ENCODE peak calls at places on chromosome 21, in eight cellular contexts. One of them, this sample, is unnamed.

GRCh38 chr21:35316456-35316855 is 267.4 kb upstream of the RUNX1 start:
- DNase-seq in hepatocyte: no peak
- DNase-seq in MM.1S: no peak
- DNase-seq in OCI-LY7: no peak
- DNase-seq in GM23248: no peak
- DNase-seq in GM23338: no peak
- DNase-seq in HCT116: no peak
- DNase-seq in PC-3: no peak
- DNase-seq in this sample: no peak

GRCh38 chr21:33286076-33286475 is 19.9 kb downstream of the IL10RB start:
- DNase-seq in hepatocyte: no peak
- DNase-seq in MM.1S: no peak
- DNase-seq in OCI-LY7: no peak
- DNase-seq in GM23248: no peak
- DNase-seq in GM23338: no peak
- DNase-seq in HCT116: no peak
- DNase-seq in PC-3: no peak
- DNase-seq in this sample: no peak

GRCh38 chr21:14527690-14528652 is 18.1 kb downstream of the SAMSN1 start:
- DNase-seq in hepatocyte: no peak
- DNase-seq in MM.1S: no peak
- DNase-seq in OCI-LY7: no peak
- DNase-seq in GM23248: no peak
- DNase-seq in GM23338: no peak
- DNase-seq in HCT116: no peak
- DNase-seq in PC-3: no peak
- DNase-seq in this sample: no peak

GRCh38 chr21:35048706-35049617 is at the start of gene RUNX1:
- DNase-seq in hepatocyte: no peak
- DNase-seq in MM.1S: peak; percentile 99
- DNase-seq in OCI-LY7: peak; percentile 90
- DNase-seq in GM23248: peak; percentile 70
- DNase-seq in GM23338: no peak
- DNase-seq in HCT116: no peak
- DNase-seq in PC-3: peak; percentile 89
- DNase-seq in this sample: no peak

GRCh38 chr21:17348357-17348756 is 164.5 kb upstream of the CXADR start:
- DNase-seq in hepatocyte: no peak
- DNase-seq in MM.1S: no peak
- DNase-seq in OCI-LY7: no peak
- DNase-seq in GM23248: no peak
- DNase-seq in GM23338: no peak
- DNase-seq in HCT116: no peak
- DNase-seq in PC-3: no peak
- DNase-seq in this sample: no peak

GRCh38 chr21:25848309-25848708 is 113.5 kb downstream of the GABPA start:
- DNase-seq in hepatocyte: no peak
- DNase-seq in MM.1S: no peak
- DNase-seq in OCI-LY7: no peak
- DNase-seq in GM23248: no peak
- DNase-seq in GM23338: no peak
- DNase-seq in HCT116: no peak
- DNase-seq in PC-3: no peak
- DNase-seq in this sample: no peak

GRCh38 chr21:26432410-26432809 is 140.7 kb downstream of the CYYR1 start:
- DNase-seq in hepatocyte: no peak
- DNase-seq in MM.1S: peak; percentile 88
- DNase-seq in OCI-LY7: no peak
- DNase-seq in GM23248: no peak
- DNase-seq in GM23338: no peak
- DNase-seq in HCT116: no peak
- DNase-seq in PC-3: no peak
- DNase-seq in this sample: no peak

GRCh38 chr21:35203093-35204021 is 154.3 kb upstream of the RUNX1 start:
- DNase-seq in hepatocyte: peak; percentile 43
- DNase-seq in MM.1S: no peak
- DNase-seq in OCI-LY7: no peak
- DNase-seq in GM23248: peak; percentile 84
- DNase-seq in GM23338: no peak
- DNase-seq in HCT116: no peak
- DNase-seq in PC-3: peak; percentile 43
- DNase-seq in this sample: no peak

GRCh38 chr21:17793675-17794123 is 25.5 kb downstream of the C21orf91 start:
- DNase-seq in hepatocyte: no peak
- DNase-seq in MM.1S: peak; percentile 78
- DNase-seq in OCI-LY7: peak; percentile 16
- DNase-seq in GM23248: peak; percentile 43
- DNase-seq in GM23338: no peak
- DNase-seq in HCT116: no peak
- DNase-seq in PC-3: no peak
- DNase-seq in this sample: peak; percentile 39

GRCh38 chr21:35646606-35647005 is 413.7 kb downstream of the SETD4 start:
- DNase-seq in hepatocyte: no peak
- DNase-seq in MM.1S: no peak
- DNase-seq in OCI-LY7: no peak
- DNase-seq in GM23248: peak; percentile 86
- DNase-seq in GM23338: no peak
- DNase-seq in HCT116: no peak
- DNase-seq in PC-3: no peak
- DNase-seq in this sample: no peak

GRCh38 chr21:42219606-42220137 is 732 bp downstream of the ABCG1 start:
- DNase-seq in hepatocyte: peak; percentile 37
- DNase-seq in MM.1S: peak; percentile 5
- DNase-seq in OCI-LY7: peak; percentile 49
- DNase-seq in GM23248: peak; percentile 28
- DNase-seq in GM23338: peak; percentile 43
- DNase-seq in HCT116: no peak
- DNase-seq in PC-3: no peak
- DNase-seq in this sample: peak; percentile 76

GRCh38 chr21:42221581-42222345 is 2.8 kb downstream of the ABCG1 start:
- DNase-seq in hepatocyte: no peak
- DNase-seq in MM.1S: no peak
- DNase-seq in OCI-LY7: no peak
- DNase-seq in GM23248: no peak
- DNase-seq in GM23338: no peak
- DNase-seq in HCT116: no peak
- DNase-seq in PC-3: no peak
- DNase-seq in this sample: no peak

GRCh38 chr21:42222386-42222785 is 3.4 kb downstream of the ABCG1 start:
- DNase-seq in hepatocyte: no peak
- DNase-seq in MM.1S: no peak
- DNase-seq in OCI-LY7: no peak
- DNase-seq in GM23248: no peak
- DNase-seq in GM23338: no peak
- DNase-seq in HCT116: no peak
- DNase-seq in PC-3: no peak
- DNase-seq in this sample: no peak

GRCh38 chr21:42218836-42219605 is at the start of gene ABCG1:
- DNase-seq in hepatocyte: peak; percentile 71
- DNase-seq in MM.1S: peak; percentile 35
- DNase-seq in OCI-LY7: peak; percentile 70
- DNase-seq in GM23248: peak; percentile 20
- DNase-seq in GM23338: peak; percentile 87
- DNase-seq in HCT116: no peak
- DNase-seq in PC-3: peak; percentile 42
- DNase-seq in this sample: peak; percentile 89

DNA sequence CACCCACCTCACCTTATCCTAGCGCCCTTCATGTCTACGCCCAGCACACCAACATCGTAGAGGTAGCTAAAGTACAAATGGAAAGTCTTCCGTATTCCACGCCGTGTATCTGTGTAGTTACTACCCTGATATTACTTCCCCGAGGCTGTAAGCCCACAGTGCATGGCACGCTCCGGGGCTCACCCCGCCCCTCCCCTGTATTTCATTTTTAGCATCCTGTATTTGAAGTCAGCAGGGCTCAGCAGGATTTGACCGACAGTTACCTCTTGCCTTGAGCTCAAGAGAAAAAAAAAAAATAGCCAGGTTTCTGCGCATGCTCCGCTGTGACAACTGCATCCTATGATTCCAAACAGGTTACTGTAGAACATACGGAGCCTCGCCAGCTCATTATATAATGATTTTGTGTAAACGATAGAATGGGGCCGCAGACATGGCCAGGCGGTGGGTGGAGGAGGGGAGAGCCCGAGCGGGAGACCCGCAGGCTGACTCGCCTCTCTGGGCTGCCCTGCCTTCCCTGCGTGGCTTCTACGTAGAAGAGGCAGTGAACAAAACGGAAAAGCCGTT is 1.3 kb downstream of the ABCG1 start:
- DNase-seq in hepatocyte: peak; percentile 92
- DNase-seq in MM.1S: peak; percentile 79
- DNase-seq in OCI-LY7: peak; percentile 89
- DNase-seq in GM23248: peak; percentile 58
- DNase-seq in GM23338: peak; percentile 83
- DNase-seq in HCT116: no peak
- DNase-seq in PC-3: peak; percentile 84
- DNase-seq in this sample: peak; percentile 79
- H3K4me1 ChIP-seq in hepatocyte: peaks cover 14% of the 10 kb centered on the region
- H3K4me1 ChIP-seq in MM.1S: peaks cover 3% of the 10 kb centered on the region
- H3K4me1 ChIP-seq in OCI-LY7: peaks cover 60% of the 10 kb centered on the region
- H3K4me1 ChIP-seq in GM23248: no peaks in the 10 kb centered on the region
- H3K4me1 ChIP-seq in GM23338: peaks cover 9% of the 10 kb centered on the region
- H3K4me1 ChIP-seq in HCT116: peaks cover 16% of the 10 kb centered on the region
- H3K4me1 ChIP-seq in PC-3: peaks cover 2% of the 10 kb centered on the region
- H3K4me1 ChIP-seq in this sample: peaks cover 34% of the 10 kb centered on the region

GRCh38 chr21:16194851-16195251 is 465.1 kb downstream of the USP25 start:
- DNase-seq in hepatocyte: no peak
- DNase-seq in MM.1S: peak; percentile 44
- DNase-seq in OCI-LY7: no peak
- DNase-seq in GM23248: peak; percentile 45
- DNase-seq in GM23338: no peak
- DNase-seq in HCT116: no peak
- DNase-seq in PC-3: no peak
- DNase-seq in this sample: no peak

GRCh38 chr21:16198546-16198945 is 468.8 kb downstream of the USP25 start:
- DNase-seq in hepatocyte: no peak
- DNase-seq in MM.1S: no peak
- DNase-seq in OCI-LY7: no peak
- DNase-seq in GM23248: peak; percentile 13
- DNase-seq in GM23338: no peak
- DNase-seq in HCT116: no peak
- DNase-seq in PC-3: no peak
- DNase-seq in this sample: no peak

GRCh38 chr21:16195476-16195875 is 465.7 kb downstream of the USP25 start:
- DNase-seq in hepatocyte: no peak
- DNase-seq in MM.1S: peak; percentile 57
- DNase-seq in OCI-LY7: no peak
- DNase-seq in GM23248: peak; percentile 83
- DNase-seq in GM23338: no peak
- DNase-seq in HCT116: no peak
- DNase-seq in PC-3: no peak
- DNase-seq in this sample: no peak

GRCh38 chr21:16195896-16196443 is 466.2 kb downstream of the USP25 start:
- DNase-seq in hepatocyte: no peak
- DNase-seq in MM.1S: peak; percentile 14
- DNase-seq in OCI-LY7: no peak
- DNase-seq in GM23248: peak; percentile 30
- DNase-seq in GM23338: no peak
- DNase-seq in HCT116: no peak
- DNase-seq in PC-3: no peak
- DNase-seq in this sample: no peak

GRCh38 chr21:16196521-16197208 is 466.9 kb downstream of the USP25 start:
- DNase-seq in hepatocyte: no peak
- DNase-seq in MM.1S: no peak
- DNase-seq in OCI-LY7: no peak
- DNase-seq in GM23248: peak; percentile 44
- DNase-seq in GM23338: no peak
- DNase-seq in HCT116: no peak
- DNase-seq in PC-3: no peak
- DNase-seq in this sample: no peak
- H3K9me2 ChIP-seq in hepatocyte: no peaks in the 10 kb centered on the region
- H3K9me2 ChIP-seq in MM.1S: no peaks in the 10 kb centered on the region
- H3K9me2 ChIP-seq in OCI-LY7: no peaks in the 10 kb centered on the region
- H3K9me2 ChIP-seq in GM23248: no peaks in the 10 kb centered on the region
- H3K9me2 ChIP-seq in GM23338: no peaks in the 10 kb centered on the region
- H3K9me2 ChIP-seq in HCT116: no peaks in the 10 kb centered on the region
- H3K9me2 ChIP-seq in PC-3: no peaks in the 10 kb centered on the region
- H3K9me2 ChIP-seq in this sample: no peaks in the 10 kb centered on the region

GRCh38 chr21:41616063-41616591 is 108.2 kb upstream of the TMPRSS2 start:
- DNase-seq in hepatocyte: no peak
- DNase-seq in MM.1S: no peak
- DNase-seq in OCI-LY7: no peak
- DNase-seq in GM23248: peak; percentile 87
- DNase-seq in GM23338: no peak
- DNase-seq in HCT116: no peak
- DNase-seq in PC-3: peak; percentile 42
- DNase-seq in this sample: no peak

GRCh38 chr21:41614456-41615010 is 106.6 kb upstream of the TMPRSS2 start:
- DNase-seq in hepatocyte: no peak
- DNase-seq in MM.1S: no peak
- DNase-seq in OCI-LY7: no peak
- DNase-seq in GM23248: no peak
- DNase-seq in GM23338: no peak
- DNase-seq in HCT116: no peak
- DNase-seq in PC-3: no peak
- DNase-seq in this sample: no peak

GRCh38 chr21:41612674-41613250 is 104.8 kb upstream of the TMPRSS2 start:
- DNase-seq in hepatocyte: peak; percentile 80
- DNase-seq in MM.1S: no peak
- DNase-seq in OCI-LY7: peak; percentile 41
- DNase-seq in GM23248: peak; percentile 98
- DNase-seq in GM23338: peak; percentile 78
- DNase-seq in HCT116: no peak
- DNase-seq in PC-3: peak; percentile 93
- DNase-seq in this sample: peak; percentile 79

GRCh38 chr21:41613421-41613998 is 105.6 kb upstream of the TMPRSS2 start:
- DNase-seq in hepatocyte: no peak
- DNase-seq in MM.1S: no peak
- DNase-seq in OCI-LY7: no peak
- DNase-seq in GM23248: no peak
- DNase-seq in GM23338: no peak
- DNase-seq in HCT116: no peak
- DNase-seq in PC-3: no peak
- DNase-seq in this sample: no peak

DNA sequence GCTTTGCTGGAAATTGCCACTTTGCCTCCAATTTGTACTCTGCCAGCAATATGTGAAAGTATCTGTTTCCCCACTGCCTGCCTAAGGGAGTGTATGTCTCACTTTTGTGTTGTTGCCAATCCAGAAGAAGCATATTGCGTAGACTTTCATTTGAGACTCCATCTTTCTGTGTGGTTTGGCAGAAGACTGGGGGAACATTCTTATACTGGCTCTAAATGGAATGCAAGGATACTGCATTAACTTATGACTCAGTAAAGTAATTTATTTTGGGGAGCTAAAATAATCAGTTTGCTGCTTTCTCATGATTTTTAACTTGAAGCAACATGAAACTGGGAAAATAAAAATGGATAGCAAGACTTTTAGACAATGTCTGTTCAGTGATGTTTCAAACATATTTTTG is 107.7 kb upstream of the TMPRSS2 start:
- DNase-seq in hepatocyte: no peak
- DNase-seq in MM.1S: no peak
- DNase-seq in OCI-LY7: no peak
- DNase-seq in GM23248: peak; percentile 98
- DNase-seq in GM23338: no peak
- DNase-seq in HCT116: no peak
- DNase-seq in PC-3: peak; percentile 59
- DNase-seq in this sample: no peak
- H3K4me1 ChIP-seq in hepatocyte: peaks cover 12% of the 10 kb centered on the region
- H3K4me1 ChIP-seq in MM.1S: peaks cover 11% of the 10 kb centered on the region
- H3K4me1 ChIP-seq in OCI-LY7: peaks cover 8% of the 10 kb centered on the region
- H3K4me1 ChIP-seq in GM23248: peaks cover 43% of the 10 kb centered on the region
- H3K4me1 ChIP-seq in GM23338: peaks cover 12% of the 10 kb centered on the region
- H3K4me1 ChIP-seq in HCT116: peaks cover 12% of the 10 kb centered on the region
- H3K4me1 ChIP-seq in PC-3: peaks cover 52% of the 10 kb centered on the region
- H3K4me1 ChIP-seq in this sample: peaks cover 10% of the 10 kb centered on the region

GRCh38 chr21:19704832-19705231 is 1293.4 kb upstream of the NCAM2 start:
- DNase-seq in hepatocyte: no peak
- DNase-seq in MM.1S: no peak
- DNase-seq in OCI-LY7: no peak
- DNase-seq in GM23248: no peak
- DNase-seq in GM23338: no peak
- DNase-seq in HCT116: no peak
- DNase-seq in PC-3: no peak
- DNase-seq in this sample: no peak
- H3K9me2 ChIP-seq in hepatocyte: no peaks in the 10 kb centered on the region
- H3K9me2 ChIP-seq in MM.1S: no peaks in the 10 kb centered on the region
- H3K9me2 ChIP-seq in OCI-LY7: no peaks in the 10 kb centered on the region
- H3K9me2 ChIP-seq in GM23248: no peaks in the 10 kb centered on the region
- H3K9me2 ChIP-seq in GM23338: peaks cover 14% of the 10 kb centered on the region
- H3K9me2 ChIP-seq in HCT116: no peaks in the 10 kb centered on the region
- H3K9me2 ChIP-seq in PC-3: no peaks in the 10 kb centered on the region
- H3K9me2 ChIP-seq in this sample: no peaks in the 10 kb centered on the region

This sample was measured in SK-N-SH.